ENCODE peak calls at places on chromosome 19, in five cellular contexts. F is GM23338, G is small intestine, I is A673, U is iPS DF 6.9. E is an unnamed sample. For H3K4me1, the result is how much of the 10 kb centered on the place peaks cover.

GRCh38 chr19:32638625-32639024 is 36.4 kb downstream of the ANKRD27 start:
- DNase-seq in F (no peak), G (no peak), I (no peak), U (no peak), E (no peak)

GRCh38 chr19:33840382-33840781 is 43.7 kb downstream of the KCTD15 start:
- DNase-seq in F (no peak), G (no peak), I (no peak), U (no peak), E (no peak)

GRCh38 chr19:48421548-48421947 is 24.2 kb upstream of the GRWD1 start:
- DNase-seq in F (no peak), G (no peak), I (no peak), U (no peak), E (no peak)

GRCh38 chr19:1237754-1238372 is at the start of gene CBARP:
- DNase-seq in F (no peak), G (no peak), I (no peak), U (no peak), E (peak)

GRCh38 chr19:29535432-29535831 is 9.6 kb downstream of the VSTM2B start:
- DNase-seq in F (peak), G (no peak), I (no peak), U (no peak), E (no peak)

GRCh38 chr19:20278342-20278741 is 111.3 kb downstream of the ZNF486 start:
- DNase-seq in F (peak), G (no peak), I (no peak), U (no peak), E (no peak)

GRCh38 chr19:56603829-56604228 is 8.7 kb downstream of the ZNF71 start:
- DNase-seq in F (no peak), G (no peak), I (no peak), U (no peak), E (no peak)

GRCh38 chr19:49862411-49863253 is 4.7 kb downstream of the PNKP start:
- DNase-seq in F (peak), G (no peak), I (peak), U (no peak), E (no peak)

GRCh38 chr19:14091086-14091884 is 734 bp upstream of the SAMD1 start:
- DNase-seq in F (peak), G (peak), I (peak), U (no peak), E (no peak)

GRCh38 chr19:49923055-49924003 is 5.7 kb upstream of the ATF5 start:
- DNase-seq in F (no peak), G (no peak), I (no peak), U (no peak), E (no peak)

GRCh38 chr19:33430674-33431277 is 57.3 kb downstream of the CEBPG start:
- DNase-seq in F (peak), G (peak), I (peak), U (peak), E (peak)

GRCh38 chr19:273393-273792 is 17.8 kb downstream of the PLPP2 start:
- DNase-seq in F (no peak), G (no peak), I (no peak), U (no peak), E (no peak)

GRCh38 chr19:43618921-43619261 is 538 bp downstream of the ZNF428 start:
- DNase-seq in F (no peak), G (no peak), I (peak), U (no peak), E (no peak)

GRCh38 chr19:7488736-7489353 is at the start of gene PEX11G:
- DNase-seq in F (peak), G (peak), I (peak), U (peak), E (peak)

GRCh38 chr19:3055741-3056453 is 6.4 kb downstream of the TLE5 start:
- DNase-seq in F (peak), G (peak), I (no peak), U (no peak), E (no peak)

GRCh38 chr19:13134626-13135025 is 15.5 kb downstream of the STX10 start:
- DNase-seq in F (no peak), G (no peak), I (no peak), U (no peak), E (no peak)

GRCh38 chr19:30223866-30224688 is 148.1 kb upstream of the ZNF536 start:
- DNase-seq in F (no peak), G (no peak), I (no peak), U (no peak), E (no peak)

GRCh38 chr19:14686411-14686810 is 3.4 kb upstream of the ZNF333 start:
- DNase-seq in F (peak), G (peak), I (peak), U (no peak), E (no peak)

GRCh38 chr19:18027151-18027550 is 19.2 kb downstream of the ARRDC2 start:
- DNase-seq in F (no peak), G (no peak), I (no peak), U (no peak), E (no peak)

GRCh38 chr19:18021121-18021755 is 13.3 kb downstream of the ARRDC2 start:
- DNase-seq in F (no peak), G (peak), I (peak), U (no peak), E (peak)

GRCh38 chr19:18020212-18021067 is 12.5 kb downstream of the ARRDC2 start:
- DNase-seq in F (no peak), G (no peak), I (no peak), U (no peak), E (peak)

DNA sequence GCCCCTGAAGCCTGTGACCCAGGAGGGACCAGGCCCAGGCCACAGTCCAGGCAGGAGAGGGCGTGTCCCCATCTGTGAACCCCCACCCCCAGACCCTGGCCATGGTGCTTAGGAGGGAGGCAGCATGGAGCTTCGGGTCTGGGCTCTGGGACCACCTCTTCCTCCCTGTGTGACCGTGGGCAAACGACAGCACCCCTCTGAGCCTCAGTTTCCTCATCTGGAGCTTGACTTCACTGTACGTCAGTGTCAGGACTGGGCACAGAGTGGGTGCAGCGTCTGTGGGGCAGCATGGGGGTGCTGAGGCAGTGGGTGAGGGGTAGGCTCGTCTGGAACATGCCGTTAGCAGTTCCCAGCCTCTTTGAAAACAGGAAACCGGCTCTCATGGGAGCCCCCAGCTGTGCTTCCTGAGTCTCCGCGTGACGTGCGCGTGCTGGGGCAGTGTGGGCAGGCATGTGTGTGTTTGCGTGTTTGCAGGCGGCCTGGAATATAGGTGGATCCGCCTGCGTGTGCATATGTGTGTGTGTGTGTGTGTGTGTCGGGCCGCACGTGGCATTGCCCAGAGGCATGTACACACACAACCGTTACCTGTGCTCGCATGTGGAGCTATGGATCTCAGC is 15.7 kb downstream of the ARRDC2 start:
- DNase-seq in F (no peak), G (peak), I (peak), U (no peak), E (peak)
- H3K4me3 ChIP-seq in F (no peak), G (no peak), I (no peak), U (no peak), E (peak)

DNA sequence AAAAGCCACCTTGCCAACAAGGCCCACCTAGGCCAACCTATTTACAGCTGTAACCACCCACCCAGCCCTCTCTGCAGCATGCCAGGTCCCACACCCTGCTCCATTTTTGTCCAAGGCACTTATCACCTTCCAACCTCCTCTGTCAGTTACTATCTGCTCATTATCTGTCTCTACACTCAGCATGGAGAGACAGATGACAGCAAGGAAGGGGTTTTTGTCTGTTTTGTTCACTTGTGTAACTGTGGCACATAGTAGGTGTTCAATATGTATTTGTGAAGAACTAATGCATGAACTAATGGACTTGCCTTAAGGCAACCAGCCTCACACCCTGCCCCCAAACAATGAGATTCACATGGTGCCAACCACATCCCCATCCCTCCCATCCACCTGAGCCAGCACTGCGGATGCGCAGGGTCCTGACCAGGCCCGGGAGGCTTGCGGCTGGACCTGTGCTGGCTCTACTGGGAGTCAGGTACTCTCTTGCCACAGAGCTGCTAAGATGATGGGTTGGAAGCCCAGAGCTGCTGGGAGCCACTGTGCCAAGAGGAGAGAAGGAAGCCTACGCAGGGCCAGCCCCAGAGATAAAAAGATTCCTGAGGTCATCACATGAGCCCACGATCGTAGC is 17.2 kb downstream of the DEDD2 start:
- DNase-seq in F (no peak), G (no peak), I (no peak), U (no peak), E (no peak)
- H3K4me1 ChIP-seq in F (under half), G (under half), I (under half), U (under half), E (under half)

GRCh38 chr19:17136026-17136425 is 60.4 kb downstream of the MYO9B start:
- DNase-seq in F (peak), G (no peak), I (no peak), U (no peak), E (no peak)
- H3K4me3 ChIP-seq in F (peak), G (no peak), I (no peak), U (no peak), E (peak)

DNA sequence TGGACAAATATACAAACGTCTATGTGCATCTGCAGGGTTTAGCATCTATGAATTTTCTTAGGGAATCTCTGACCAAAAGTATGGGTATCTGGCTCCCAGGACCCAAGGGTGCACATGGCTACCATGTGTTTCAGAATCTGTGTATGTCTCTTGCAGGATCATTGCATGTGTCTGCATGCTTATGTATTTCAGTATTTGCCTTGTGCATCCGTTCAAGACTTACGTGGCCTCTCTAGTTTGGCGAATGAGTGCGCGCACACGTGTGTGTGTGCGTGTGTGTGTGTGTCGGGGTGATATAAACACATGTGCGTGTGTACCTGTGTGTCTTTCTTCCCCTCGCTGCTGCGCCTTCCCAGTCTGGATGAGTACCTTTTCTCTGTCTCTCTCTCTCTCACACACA is 37.2 kb upstream of the POU2F2 start:
- DNase-seq in F (no peak), G (no peak), I (no peak), U (no peak), E (no peak)
- H3K4me1 ChIP-seq in F (under half), G (under half), I (under half), U (under half), E (under half)

DNA sequence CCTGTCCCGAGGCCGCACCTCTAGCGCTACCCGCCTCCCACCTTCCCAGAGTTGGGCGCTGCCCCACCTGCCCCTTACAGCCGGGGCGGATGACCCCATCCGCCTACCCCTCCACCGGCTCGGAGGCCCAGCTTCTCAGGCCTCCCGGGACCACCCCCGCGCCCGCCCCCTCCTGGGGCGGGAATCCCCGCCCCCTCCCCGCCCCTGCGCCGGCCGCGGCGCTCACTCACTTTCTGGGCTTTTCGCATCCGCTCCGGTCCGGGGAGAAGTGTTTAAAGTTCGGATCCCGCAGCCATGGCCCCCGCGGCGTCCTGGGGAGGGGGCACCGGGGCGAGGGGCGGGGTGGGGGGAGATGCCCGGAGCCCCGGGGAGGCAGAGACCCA is 448 bp downstream of the ERFL start:
- DNase-seq in F (peak), G (no peak), I (no peak), U (no peak), E (no peak)
- H3K4me3 ChIP-seq in F (peak), G (peak), I (peak), U (peak), E (peak)

GRCh38 chr19:42280761-42281174 is 11.7 kb downstream of the CIC start:
- DNase-seq in F (no peak), G (no peak), I (no peak), U (no peak), E (no peak)
- H3K4me1 ChIP-seq in F (under half), G (under half), I (half or more), U (under half), E (half or more)

GRCh38 chr19:18279266-18279515 is 2.2 kb downstream of the JUND start:
- DNase-seq in F (no peak), G (no peak), I (no peak), U (no peak), E (no peak)
- H3K4me3 ChIP-seq in F (peak), G (peak), I (peak), U (peak), E (peak)

GRCh38 chr19:10724573-10725071 is 6.7 kb downstream of the DNM2 start:
- DNase-seq in F (no peak), G (no peak), I (peak), U (no peak), E (no peak)
- H3K4me1 ChIP-seq in F (under half), G (under half), I (under half), U (under half), E (half or more)

GRCh38 chr19:35143818-35144217 is 763 bp downstream of the FXYD7 start:
- DNase-seq in F (no peak), G (no peak), I (no peak), U (no peak), E (no peak)
- H3K4me3 ChIP-seq in F (peak), G (no peak), I (no peak), U (peak), E (no peak)

GRCh38 chr19:5972355-5972731 is 5.6 kb downstream of the RANBP3 start:
- DNase-seq in F (no peak), G (no peak), I (no peak), U (no peak), E (no peak)
- H3K4me1 ChIP-seq in F (under half), G (under half), I (under half), U (under half), E (half or more)